ENCODE peak calls at places on chromosomes 3 and 15, in ten cellular contexts. One of them, this sample, is unnamed. For H3K4me1, the result is how much of the 10 kb centered on the place peaks cover.

GRCh38 chr3:137259709-137260108 is 301.9 kb downstream of the IL20RB start:
- DNase-seq in uterus: no peak
- DNase-seq in MM.1S: no peak
- DNase-seq in GM23338: peak
- DNase-seq in hepatocyte: peak
- DNase-seq in ovary: peak
- DNase-seq in pancreas: no peak
- DNase-seq in upper lobe of right lung: no peak
- DNase-seq in endodermal cell: peak
- DNase-seq in OCI-LY7: no peak
- DNase-seq in this sample: no peak

GRCh38 chr3:172155880-172156279 is 116.5 kb downstream of the FNDC3B start:
- DNase-seq in uterus: no peak
- DNase-seq in MM.1S: no peak
- DNase-seq in GM23338: peak
- DNase-seq in hepatocyte: no peak
- DNase-seq in ovary: no peak
- DNase-seq in pancreas: no peak
- DNase-seq in upper lobe of right lung: no peak
- DNase-seq in endodermal cell: no peak
- DNase-seq in OCI-LY7: no peak
- DNase-seq in this sample: no peak

GRCh38 chr3:186046838-186047237 is 62.1 kb downstream of the ETV5 start:
- DNase-seq in uterus: no peak
- DNase-seq in MM.1S: no peak
- DNase-seq in GM23338: no peak
- DNase-seq in hepatocyte: no peak
- DNase-seq in ovary: no peak
- DNase-seq in pancreas: no peak
- DNase-seq in upper lobe of right lung: no peak
- DNase-seq in endodermal cell: no peak
- DNase-seq in OCI-LY7: no peak
- DNase-seq in this sample: no peak

GRCh38 chr15:69096197-69096596 is 64.2 kb upstream of the GLCE start:
- DNase-seq in uterus: no peak
- DNase-seq in MM.1S: no peak
- DNase-seq in GM23338: no peak
- DNase-seq in hepatocyte: no peak
- DNase-seq in ovary: no peak
- DNase-seq in pancreas: no peak
- DNase-seq in upper lobe of right lung: no peak
- DNase-seq in endodermal cell: no peak
- DNase-seq in OCI-LY7: no peak
- DNase-seq in this sample: no peak

GRCh38 chr15:43775411-43775965 is 1.3 kb downstream of the ELL3 start:
- DNase-seq in uterus: peak
- DNase-seq in MM.1S: no peak
- DNase-seq in GM23338: peak
- DNase-seq in hepatocyte: peak
- DNase-seq in ovary: peak
- DNase-seq in pancreas: peak
- DNase-seq in upper lobe of right lung: peak
- DNase-seq in endodermal cell: peak
- DNase-seq in OCI-LY7: peak
- DNase-seq in this sample: no peak

GRCh38 chr3:107846282-107846852 is 244.5 kb downstream of the CD47 start:
- DNase-seq in uterus: peak
- DNase-seq in MM.1S: no peak
- DNase-seq in GM23338: peak
- DNase-seq in hepatocyte: peak
- DNase-seq in ovary: peak
- DNase-seq in pancreas: peak
- DNase-seq in upper lobe of right lung: peak
- DNase-seq in endodermal cell: peak
- DNase-seq in OCI-LY7: peak
- DNase-seq in this sample: no peak

GRCh38 chr3:181086011-181086410 is 96.5 kb upstream of the DNAJC19 start:
- DNase-seq in uterus: no peak
- DNase-seq in MM.1S: no peak
- DNase-seq in GM23338: no peak
- DNase-seq in hepatocyte: no peak
- DNase-seq in ovary: no peak
- DNase-seq in pancreas: no peak
- DNase-seq in upper lobe of right lung: no peak
- DNase-seq in endodermal cell: no peak
- DNase-seq in OCI-LY7: no peak
- DNase-seq in this sample: no peak

GRCh38 chr3:62379206-62379834 is 6.0 kb upstream of the FEZF2 start:
- DNase-seq in uterus: no peak
- DNase-seq in MM.1S: no peak
- DNase-seq in GM23338: peak
- DNase-seq in hepatocyte: no peak
- DNase-seq in ovary: no peak
- DNase-seq in pancreas: no peak
- DNase-seq in upper lobe of right lung: no peak
- DNase-seq in endodermal cell: peak
- DNase-seq in OCI-LY7: no peak
- DNase-seq in this sample: no peak

GRCh38 chr3:127749361-127749760 is 73.0 kb downstream of the MGLL start:
- DNase-seq in uterus: no peak
- DNase-seq in MM.1S: no peak
- DNase-seq in GM23338: no peak
- DNase-seq in hepatocyte: no peak
- DNase-seq in ovary: no peak
- DNase-seq in pancreas: no peak
- DNase-seq in upper lobe of right lung: no peak
- DNase-seq in endodermal cell: no peak
- DNase-seq in OCI-LY7: no peak
- DNase-seq in this sample: no peak

GRCh38 chr15:59689626-59690236 is 611 bp upstream of the BNIP2 start:
- DNase-seq in uterus: peak
- DNase-seq in MM.1S: peak
- DNase-seq in GM23338: peak
- DNase-seq in hepatocyte: peak
- DNase-seq in ovary: peak
- DNase-seq in pancreas: peak
- DNase-seq in upper lobe of right lung: peak
- DNase-seq in endodermal cell: peak
- DNase-seq in OCI-LY7: peak
- DNase-seq in this sample: peak

GRCh38 chr15:80967451-80967850 is 22.2 kb downstream of the MESD start:
- DNase-seq in uterus: no peak
- DNase-seq in MM.1S: no peak
- DNase-seq in GM23338: peak
- DNase-seq in hepatocyte: peak
- DNase-seq in ovary: no peak
- DNase-seq in pancreas: no peak
- DNase-seq in upper lobe of right lung: no peak
- DNase-seq in endodermal cell: peak
- DNase-seq in OCI-LY7: no peak
- DNase-seq in this sample: no peak

GRCh38 chr3:183085634-183086390 is 13.5 kb downstream of the MCCC1 start:
- DNase-seq in uterus: no peak
- DNase-seq in MM.1S: no peak
- DNase-seq in GM23338: peak
- DNase-seq in hepatocyte: peak
- DNase-seq in ovary: no peak
- DNase-seq in pancreas: no peak
- DNase-seq in upper lobe of right lung: peak
- DNase-seq in endodermal cell: peak
- DNase-seq in OCI-LY7: peak
- DNase-seq in this sample: no peak

GRCh38 chr3:128173849-128174248 is 20.6 kb downstream of the EEFSEC start:
- DNase-seq in uterus: no peak
- DNase-seq in MM.1S: no peak
- DNase-seq in GM23338: peak
- DNase-seq in hepatocyte: no peak
- DNase-seq in ovary: no peak
- DNase-seq in pancreas: no peak
- DNase-seq in upper lobe of right lung: no peak
- DNase-seq in endodermal cell: peak
- DNase-seq in OCI-LY7: no peak
- DNase-seq in this sample: no peak

GRCh38 chr3:131568460-131568859 is 65.7 kb upstream of the MRPL3 start:
- DNase-seq in uterus: no peak
- DNase-seq in MM.1S: no peak
- DNase-seq in GM23338: peak
- DNase-seq in hepatocyte: no peak
- DNase-seq in ovary: no peak
- DNase-seq in pancreas: no peak
- DNase-seq in upper lobe of right lung: no peak
- DNase-seq in endodermal cell: peak
- DNase-seq in OCI-LY7: no peak
- DNase-seq in this sample: no peak
- TF ChIP-seq CTCF in uterus: no peak
- TF ChIP-seq CTCF in MM.1S: no peak
- TF ChIP-seq CTCF in GM23338: peak
- TF ChIP-seq CTCF in hepatocyte: no peak
- TF ChIP-seq CTCF in ovary: no peak
- TF ChIP-seq CTCF in pancreas: no peak
- TF ChIP-seq CTCF in upper lobe of right lung: no peak
- TF ChIP-seq CTCF in endodermal cell: peak
- TF ChIP-seq CTCF in OCI-LY7: no peak
- TF ChIP-seq CTCF in this sample: no peak

GRCh38 chr3:157088133-157088488 is 71.8 kb downstream of the CCNL1 start:
- DNase-seq in uterus: no peak
- DNase-seq in MM.1S: no peak
- DNase-seq in GM23338: no peak
- DNase-seq in hepatocyte: no peak
- DNase-seq in ovary: no peak
- DNase-seq in pancreas: no peak
- DNase-seq in upper lobe of right lung: no peak
- DNase-seq in endodermal cell: no peak
- DNase-seq in OCI-LY7: no peak
- DNase-seq in this sample: no peak

GRCh38 chr3:157091096-157091833 is 68.7 kb downstream of the CCNL1 start:
- DNase-seq in uterus: no peak
- DNase-seq in MM.1S: peak
- DNase-seq in GM23338: no peak
- DNase-seq in hepatocyte: no peak
- DNase-seq in ovary: no peak
- DNase-seq in pancreas: no peak
- DNase-seq in upper lobe of right lung: no peak
- DNase-seq in endodermal cell: no peak
- DNase-seq in OCI-LY7: no peak
- DNase-seq in this sample: no peak

GRCh38 chr3:157087398-157088132 is 72.4 kb downstream of the CCNL1 start:
- DNase-seq in uterus: no peak
- DNase-seq in MM.1S: peak
- DNase-seq in GM23338: no peak
- DNase-seq in hepatocyte: no peak
- DNase-seq in ovary: no peak
- DNase-seq in pancreas: no peak
- DNase-seq in upper lobe of right lung: no peak
- DNase-seq in endodermal cell: no peak
- DNase-seq in OCI-LY7: no peak
- DNase-seq in this sample: no peak

GRCh38 chr3:157088506-157089454 is 71.2 kb downstream of the CCNL1 start:
- DNase-seq in uterus: peak
- DNase-seq in MM.1S: peak
- DNase-seq in GM23338: peak
- DNase-seq in hepatocyte: peak
- DNase-seq in ovary: peak
- DNase-seq in pancreas: peak
- DNase-seq in upper lobe of right lung: peak
- DNase-seq in endodermal cell: peak
- DNase-seq in OCI-LY7: peak
- DNase-seq in this sample: no peak

GRCh38 chr3:157089455-157090221 is 70.3 kb downstream of the CCNL1 start:
- DNase-seq in uterus: peak
- DNase-seq in MM.1S: no peak
- DNase-seq in GM23338: peak
- DNase-seq in hepatocyte: peak
- DNase-seq in ovary: no peak
- DNase-seq in pancreas: peak
- DNase-seq in upper lobe of right lung: peak
- DNase-seq in endodermal cell: no peak
- DNase-seq in OCI-LY7: no peak
- DNase-seq in this sample: no peak
- H3K4me1 ChIP-seq in uterus: under half
- H3K4me1 ChIP-seq in MM.1S: half or more
- H3K4me1 ChIP-seq in GM23338: under half
- H3K4me1 ChIP-seq in hepatocyte: under half
- H3K4me1 ChIP-seq in ovary: under half
- H3K4me1 ChIP-seq in pancreas: under half
- H3K4me1 ChIP-seq in upper lobe of right lung: under half
- H3K4me1 ChIP-seq in endodermal cell: under half
- H3K4me1 ChIP-seq in OCI-LY7: under half
- H3K4me1 ChIP-seq in this sample: half or more

GRCh38 chr3:45139372-45139894 is 6.7 kb downstream of the CDCP1 start:
- DNase-seq in uterus: peak
- DNase-seq in MM.1S: no peak
- DNase-seq in GM23338: no peak
- DNase-seq in hepatocyte: no peak
- DNase-seq in ovary: no peak
- DNase-seq in pancreas: no peak
- DNase-seq in upper lobe of right lung: no peak
- DNase-seq in endodermal cell: no peak
- DNase-seq in OCI-LY7: no peak
- DNase-seq in this sample: no peak

GRCh38 chr3:45134758-45135521 is 11.2 kb downstream of the CDCP1 start:
- DNase-seq in uterus: no peak
- DNase-seq in MM.1S: no peak
- DNase-seq in GM23338: no peak
- DNase-seq in hepatocyte: no peak
- DNase-seq in ovary: no peak
- DNase-seq in pancreas: no peak
- DNase-seq in upper lobe of right lung: no peak
- DNase-seq in endodermal cell: no peak
- DNase-seq in OCI-LY7: no peak
- DNase-seq in this sample: no peak

GRCh38 chr3:45135959-45136358 is 10.2 kb downstream of the CDCP1 start:
- DNase-seq in uterus: no peak
- DNase-seq in MM.1S: no peak
- DNase-seq in GM23338: no peak
- DNase-seq in hepatocyte: no peak
- DNase-seq in ovary: no peak
- DNase-seq in pancreas: no peak
- DNase-seq in upper lobe of right lung: no peak
- DNase-seq in endodermal cell: no peak
- DNase-seq in OCI-LY7: no peak
- DNase-seq in this sample: no peak

GRCh38 chr3:45140392-45140791 is 5.8 kb downstream of the CDCP1 start:
- DNase-seq in uterus: no peak
- DNase-seq in MM.1S: no peak
- DNase-seq in GM23338: no peak
- DNase-seq in hepatocyte: no peak
- DNase-seq in ovary: no peak
- DNase-seq in pancreas: no peak
- DNase-seq in upper lobe of right lung: no peak
- DNase-seq in endodermal cell: no peak
- DNase-seq in OCI-LY7: no peak
- DNase-seq in this sample: no peak

GRCh38 chr3:45137656-45138181 is 8.5 kb downstream of the CDCP1 start:
- DNase-seq in uterus: no peak
- DNase-seq in MM.1S: no peak
- DNase-seq in GM23338: peak
- DNase-seq in hepatocyte: no peak
- DNase-seq in ovary: no peak
- DNase-seq in pancreas: peak
- DNase-seq in upper lobe of right lung: no peak
- DNase-seq in endodermal cell: peak
- DNase-seq in OCI-LY7: no peak
- DNase-seq in this sample: no peak
- H3K27ac ChIP-seq in uterus: peak
- H3K27ac ChIP-seq in MM.1S: no peak
- H3K27ac ChIP-seq in GM23338: no peak
- H3K27ac ChIP-seq in hepatocyte: peak
- H3K27ac ChIP-seq in ovary: no peak
- H3K27ac ChIP-seq in pancreas: peak
- H3K27ac ChIP-seq in upper lobe of right lung: no peak
- H3K27ac ChIP-seq in endodermal cell: no peak
- H3K27ac ChIP-seq in OCI-LY7: no peak
- H3K27ac ChIP-seq in this sample: peak

GRCh38 chr3:81758275-81758674 is 3.2 kb downstream of the GBE1 start:
- DNase-seq in uterus: no peak
- DNase-seq in MM.1S: no peak
- DNase-seq in GM23338: no peak
- DNase-seq in hepatocyte: no peak
- DNase-seq in ovary: no peak
- DNase-seq in pancreas: no peak
- DNase-seq in upper lobe of right lung: no peak
- DNase-seq in endodermal cell: no peak
- DNase-seq in OCI-LY7: no peak
- DNase-seq in this sample: no peak
- TF ChIP-seq CTCF in uterus: no peak
- TF ChIP-seq CTCF in MM.1S: no peak
- TF ChIP-seq CTCF in GM23338: no peak
- TF ChIP-seq CTCF in hepatocyte: no peak
- TF ChIP-seq CTCF in ovary: no peak
- TF ChIP-seq CTCF in pancreas: no peak
- TF ChIP-seq CTCF in upper lobe of right lung: no peak
- TF ChIP-seq CTCF in endodermal cell: no peak
- TF ChIP-seq CTCF in OCI-LY7: no peak
- TF ChIP-seq CTCF in this sample: no peak